ENCODE peak calls at places on chromosomes 5 and 9, in six cellular contexts. P, I, U, Q, C and D are unnamed samples. For H3K36me3 and H3K27me3, the result is how much of the 10 kb centered on the place peaks cover.

GRCh38 chr9:126474786-126475485 is 138.8 kb upstream of the LMX1B start:
- DNase-seq in P (no peak), I (no peak), U (no peak), Q (no peak), C (peak), D (no peak)

GRCh38 chr5:14574891-14575496 is 6.6 kb upstream of the OTULINL start:
- DNase-seq in P (no peak), I (peak), U (peak), Q (peak), C (no peak), D (peak)

GRCh38 chr5:143495124-143495523 is 91.6 kb upstream of the NR3C1 start:
- DNase-seq in P (no peak), I (no peak), U (no peak), Q (no peak), C (peak), D (no peak)

GRCh38 chr5:157914389-157914788 is 55.4 kb upstream of the CLINT1 start:
- DNase-seq in P (no peak), I (no peak), U (no peak), Q (no peak), C (no peak), D (no peak)

GRCh38 chr5:137207023-137207760 is 291.9 kb downstream of the SPOCK1 start:
- DNase-seq in P (no peak), I (no peak), U (no peak), Q (no peak), C (no peak), D (no peak)

GRCh38 chr5:53261245-53261644 is 151.7 kb upstream of the MOCS2 start:
- DNase-seq in P (no peak), I (no peak), U (no peak), Q (no peak), C (peak), D (no peak)

GRCh38 chr5:5719292-5719691 is 296.8 kb downstream of the ICE1 start:
- DNase-seq in P (no peak), I (no peak), U (no peak), Q (no peak), C (no peak), D (no peak)

GRCh38 chr5:57504357-57504756 is 21.7 kb upstream of the ACTBL2 start:
- DNase-seq in P (no peak), I (no peak), U (no peak), Q (no peak), C (peak), D (no peak)

GRCh38 chr5:140468188-140468587 is 66.6 kb downstream of the ANKHD1 start:
- DNase-seq in P (no peak), I (no peak), U (no peak), Q (no peak), C (no peak), D (no peak)

GRCh38 chr9:4301971-4302427 is 2.1 kb upstream of the GLIS3 start:
- DNase-seq in P (peak), I (peak), U (peak), Q (peak), C (peak), D (peak)

GRCh38 chr9:100222674-100223073 is 123.6 kb downstream of the INVS start:
- DNase-seq in P (no peak), I (no peak), U (no peak), Q (no peak), C (peak), D (no peak)

GRCh38 chr9:127090341-127090985 is 32.0 kb downstream of the ANGPTL2 start:
- DNase-seq in P (peak), I (no peak), U (peak), Q (no peak), C (no peak), D (no peak)

GRCh38 chr9:14353222-14354056 is 39.5 kb upstream of the NFIB start:
- DNase-seq in P (peak), I (peak), U (peak), Q (peak), C (peak), D (peak)

GRCh38 chr5:168670881-168671575 is 91.9 kb upstream of the PANK3 start:
- DNase-seq in P (no peak), I (no peak), U (no peak), Q (no peak), C (no peak), D (no peak)

GRCh38 chr5:179111267-179112207 is 51.4 kb downstream of the ZNF354C start:
- DNase-seq in P (no peak), I (no peak), U (no peak), Q (no peak), C (no peak), D (no peak)

GRCh38 chr5:15757103-15757502 is 257.1 kb downstream of the FBXL7 start:
- DNase-seq in P (no peak), I (no peak), U (no peak), Q (no peak), C (peak), D (no peak)

GRCh38 chr9:27499481-27499880 is 24.6 kb upstream of the IFNK start:
- DNase-seq in P (no peak), I (no peak), U (no peak), Q (no peak), C (no peak), D (no peak)

GRCh38 chr5:113713051-113713450 is 199.6 kb downstream of the YTHDC2 start:
- DNase-seq in P (no peak), I (no peak), U (no peak), Q (no peak), C (no peak), D (no peak)

GRCh38 chr5:88248094-88248493 is 20.6 kb downstream of the TMEM161B start:
- DNase-seq in P (no peak), I (no peak), U (no peak), Q (no peak), C (no peak), D (no peak)

GRCh38 chr9:129151469-129151868 is 26.6 kb downstream of the IER5L start:
- DNase-seq in P (no peak), I (no peak), U (no peak), Q (no peak), C (no peak), D (no peak)

GRCh38 chr9:134130503-134131375 is 5.1 kb upstream of the WDR5 start:
- DNase-seq in P (peak), I (peak), U (peak), Q (peak), C (peak), D (peak)

GRCh38 chr5:123785160-123786001 is 273.4 kb downstream of the CSNK1G3 start:
- DNase-seq in P (no peak), I (no peak), U (no peak), Q (no peak), C (peak), D (peak)

GRCh38 chr5:72467987-72468386 is 39.2 kb downstream of the ZNF366 start:
- DNase-seq in P (no peak), I (no peak), U (peak), Q (no peak), C (peak), D (peak)

GRCh38 chr9:134644715-134645606 is 3.4 kb downstream of the COL5A1 start:
- DNase-seq in P (peak), I (peak), U (peak), Q (peak), C (peak), D (peak)

GRCh38 chr5:103772248-103772647 is 209.7 kb upstream of the NUDT12 start:
- DNase-seq in P (no peak), I (no peak), U (no peak), Q (no peak), C (no peak), D (no peak)

GRCh38 chr5:139817362-139817761 is 21.8 kb downstream of the PSD2 start:
- DNase-seq in P (no peak), I (no peak), U (no peak), Q (no peak), C (no peak), D (no peak)

GRCh38 chr9:15007698-15008097 is 97.5 kb upstream of the FREM1 start:
- DNase-seq in P (no peak), I (no peak), U (no peak), Q (no peak), C (no peak), D (no peak)

GRCh38 chr5:79075646-79076426 is 6.3 kb downstream of the BHMT2 start:
- DNase-seq in P (no peak), I (peak), U (no peak), Q (no peak), C (no peak), D (no peak)

GRCh38 chr5:139975942-139976341 is 67.2 kb downstream of the NRG2 start:
- DNase-seq in P (no peak), I (no peak), U (no peak), Q (no peak), C (no peak), D (no peak)

GRCh38 chr5:72673180-72673579 is 143.3 kb upstream of the TNPO1 start:
- DNase-seq in P (no peak), I (no peak), U (no peak), Q (no peak), C (no peak), D (no peak)

GRCh38 chr5:54637654-54638053 is 120.1 kb downstream of the SNX18 start:
- DNase-seq in P (peak), I (peak), U (no peak), Q (no peak), C (peak), D (no peak)

GRCh38 chr9:92535940-92536850 is at the start of gene ECM2:
- DNase-seq in P (no peak), I (no peak), U (no peak), Q (no peak), C (peak), D (no peak)
- H3K4me3 ChIP-seq in P (peak), I (no peak), U (no peak), Q (peak), C (peak), D (peak)

GRCh38 chr9:2086971-2087370 is 71.8 kb downstream of the SMARCA2 start:
- DNase-seq in P (no peak), I (no peak), U (no peak), Q (no peak), C (no peak), D (no peak)
- H3K36me3 ChIP-seq in P (under half), I (half or more), U (under half), Q (half or more), C (under half), D (under half)

GRCh38 chr5:66561366-66561990 is 34.7 kb upstream of the MAST4 start:
- DNase-seq in P (peak), I (no peak), U (no peak), Q (no peak), C (no peak), D (no peak)

GRCh38 chr5:66565878-66566277 is 30.3 kb upstream of the MAST4 start:
- DNase-seq in P (no peak), I (no peak), U (no peak), Q (no peak), C (no peak), D (no peak)

GRCh38 chr5:66567474-66567873 is 28.7 kb upstream of the MAST4 start:
- DNase-seq in P (no peak), I (no peak), U (no peak), Q (no peak), C (no peak), D (no peak)
- H3K27me3 ChIP-seq in P (under half), I (under half), U (under half), Q (under half), C (under half), D (under half)

GRCh38 chr5:172451771-172452197 is 2.5 kb downstream of the SH3PXD2B start:
- DNase-seq in P (peak), I (no peak), U (peak), Q (peak), C (peak), D (peak)
- H3K4me3 ChIP-seq in P (no peak), I (no peak), U (no peak), Q (no peak), C (no peak), D (no peak)